ENCODE peak calls at places on chromosomes 6 and 20, in nine cellular contexts. D is stimulated activated CD4-positive, alpha-beta T cell treated with anti-CD3 and anti-CD28 coated beads, Interleukin-15, amount 100 ng/mL, for 1 hour; Y is iPS-NIHi11; B is CD8-positive, alpha-beta memory T cell; U is GF-D8; E is GM12891; O is activated gamma-delta T cell; V is mesothelial cell of epicardium; J is NCI-H2107. R is an unnamed sample.

GRCh38 chr20:5524886-5525285 is 208.1 kb upstream of the PROKR2 start:
- DNase-seq in D (no peak), Y (no peak), B (no peak), U (peak; percentile 76), E (no peak), O (no peak), V (no peak), J (no peak), R (peak; percentile 88)

GRCh38 chr20:61310954-61311353 is 58.9 kb downstream of the CDH4 start:
- DNase-seq in D (no peak), Y (no peak), B (no peak), U (no peak), E (no peak), O (no peak), V (no peak), J (no peak), R (no peak)

GRCh38 chr6:53239526-53239925 is 90.9 kb upstream of the GCM1 start:
- DNase-seq in D (no peak), Y (no peak), B (no peak), U (no peak), E (no peak), O (no peak), V (no peak), J (no peak), R (no peak)

GRCh38 chr6:7893342-7893741 is 17.2 kb downstream of the TXNDC5 start:
- DNase-seq in D (no peak), Y (no peak), B (no peak), U (no peak), E (no peak), O (no peak), V (no peak), J (no peak), R (no peak)

GRCh38 chr6:76453270-76453669 is 380.8 kb upstream of the IMPG1 start:
- DNase-seq in D (no peak), Y (no peak), B (no peak), U (no peak), E (no peak), O (no peak), V (no peak), J (no peak), R (no peak)

GRCh38 chr20:46298374-46298773 is 9.9 kb downstream of the CDH22 start:
- DNase-seq in D (no peak), Y (no peak), B (no peak), U (no peak), E (no peak), O (no peak), V (no peak), J (no peak), R (no peak)

GRCh38 chr6:14100098-14100497 is 17.5 kb upstream of the CD83 start:
- DNase-seq in D (no peak), Y (no peak), B (no peak), U (no peak), E (no peak), O (no peak), V (no peak), J (no peak), R (peak; percentile 21)

GRCh38 chr6:113529191-113529590 is 328.0 kb upstream of the MARCKS start:
- DNase-seq in D (no peak), Y (no peak), B (no peak), U (no peak), E (no peak), O (no peak), V (no peak), J (no peak), R (no peak)

GRCh38 chr20:3046677-3047462 is 1.0 kb downstream of the MRPS26 start:
- DNase-seq in D (no peak), Y (peak; percentile 47), B (no peak), U (no peak), E (peak; percentile 45), O (no peak), V (peak; percentile 44), J (peak; percentile 21), R (no peak)

GRCh38 chr6:170250451-170250850 is 40.4 kb downstream of the DLL1 start:
- DNase-seq in D (no peak), Y (no peak), B (no peak), U (no peak), E (no peak), O (no peak), V (no peak), J (no peak), R (no peak)

GRCh38 chr20:6164421-6165341 is 41.9 kb upstream of the FERMT1 start:
- DNase-seq in D (no peak), Y (no peak), B (no peak), U (no peak), E (no peak), O (no peak), V (no peak), J (no peak), R (no peak)

GRCh38 chr20:63642518-63643247 is 10.5 kb downstream of the STMN3 start:
- DNase-seq in D (no peak), Y (peak; percentile 57), B (peak; percentile 58), U (no peak), E (no peak), O (no peak), V (no peak), J (no peak), R (no peak)

GRCh38 chr6:88586371-88587157 is 376.9 kb downstream of the RNGTT start:
- DNase-seq in D (no peak), Y (no peak), B (no peak), U (no peak), E (no peak), O (no peak), V (no peak), J (no peak), R (no peak)

GRCh38 chr20:3188823-3189413 is 15.6 kb downstream of the DDRGK1 start:
- DNase-seq in D (no peak), Y (no peak), B (peak; percentile 9), U (no peak), E (no peak), O (no peak), V (no peak), J (no peak), R (no peak)

GRCh38 chr20:53617791-53618489 is 24.3 kb upstream of the ZNF217 start:
- DNase-seq in D (no peak), Y (no peak), B (no peak), U (no peak), E (no peak), O (no peak), V (no peak), J (no peak), R (no peak)

GRCh38 chr20:39698706-39699211 is 736.6 kb downstream of the DHX35 start:
- DNase-seq in D (no peak), Y (no peak), B (no peak), U (no peak), E (no peak), O (no peak), V (no peak), J (no peak), R (no peak)

GRCh38 chr6:12208190-12208589 is 82.0 kb upstream of the EDN1 start:
- DNase-seq in D (no peak), Y (no peak), B (no peak), U (peak; percentile 73), E (no peak), O (no peak), V (no peak), J (no peak), R (peak; percentile 92)

GRCh38 chr6:110476046-110476849 is at the start of gene SLC22A16:
- DNase-seq in D (no peak), Y (peak; percentile 52), B (no peak), U (peak; percentile 40), E (peak; percentile 37), O (no peak), V (no peak), J (no peak), R (no peak)

GRCh38 chr6:33896391-33897192 is 92.8 kb upstream of the MLN start:
- DNase-seq in D (no peak), Y (no peak), B (no peak), U (no peak), E (no peak), O (no peak), V (no peak), J (no peak), R (no peak)

GRCh38 chr20:38573381-38573780 is 7.6 kb upstream of the ADIG start:
- DNase-seq in D (no peak), Y (no peak), B (no peak), U (no peak), E (no peak), O (no peak), V (no peak), J (no peak), R (no peak)